ENCODE peak calls at places on chromosomes 11 and 22, in six cellular contexts. C is HCT116, M is K562, W is H1, Z is GM12878, D is WTC11. S is an unnamed sample.

GRCh38 chr11:103940542-103940941 is 95.9 kb upstream of the DDI1 start:
- DNase-seq in C (no peak), M (no peak), W (no peak), Z (no peak), D (no peak), S (no peak)

GRCh38 chr11:70018816-70019215 is 59.3 kb upstream of the ANO1 start:
- DNase-seq in C (no peak), M (no peak), W (no peak), Z (no peak), D (no peak), S (no peak)

GRCh38 chr11:77299528-77299993 is 1.9 kb downstream of the GDPD4 start:
- DNase-seq in C (peak), M (peak), W (no peak), Z (no peak), D (no peak), S (peak)

GRCh38 chr11:8017894-8018741 is 31.0 kb downstream of the EIF3F start:
- DNase-seq in C (no peak), M (no peak), W (no peak), Z (no peak), D (no peak), S (no peak)

GRCh38 chr22:22745225-22746060 is 101.0 kb downstream of the GGTLC2 start:
- DNase-seq in C (no peak), M (peak), W (no peak), Z (no peak), D (peak), S (peak)

GRCh38 chr11:121716060-121716459 is 263.3 kb upstream of the SORL1-AS1 start:
- DNase-seq in C (no peak), M (no peak), W (no peak), Z (no peak), D (no peak), S (no peak)

GRCh38 chr11:63613517-63614135 is 607 bp downstream of the PLAAT3 start:
- DNase-seq in C (no peak), M (no peak), W (peak), Z (no peak), D (peak), S (no peak)

GRCh38 chr11:130653838-130654601 is 205.6 kb downstream of the ADAMTS15 start:
- DNase-seq in C (no peak), M (no peak), W (no peak), Z (no peak), D (no peak), S (no peak)

GRCh38 chr22:29330291-29330690 is 14.8 kb upstream of the RASL10A start:
- DNase-seq in C (no peak), M (no peak), W (no peak), Z (no peak), D (no peak), S (no peak)

GRCh38 chr22:49025791-49026475 is 801.7 kb downstream of the BRD1 start:
- DNase-seq in C (no peak), M (no peak), W (no peak), Z (no peak), D (no peak), S (no peak)

GRCh38 chr11:2725367-2726300 is 25.8 kb upstream of the KCNQ1OT1 start:
- DNase-seq in C (no peak), M (no peak), W (no peak), Z (no peak), D (no peak), S (peak)

GRCh38 chr22:47307326-47307725 is 544.9 kb downstream of the TBC1D22A start:
- DNase-seq in C (no peak), M (peak), W (no peak), Z (no peak), D (no peak), S (no peak)

GRCh38 chr22:30266445-30267381 is at the start of gene OSM:
- DNase-seq in C (no peak), M (no peak), W (no peak), Z (no peak), D (no peak), S (no peak)

GRCh38 chr11:13923716-13924650 is 38.5 kb upstream of the SPON1 start:
- DNase-seq in C (peak), M (no peak), W (no peak), Z (peak), D (no peak), S (no peak)

GRCh38 chr11:110091995-110092576 is 1.1 kb upstream of the ZC3H12C start:
- DNase-seq in C (peak), M (no peak), W (no peak), Z (no peak), D (no peak), S (peak)

GRCh38 chr11:556175-556699 is 4.3 kb downstream of the LMNTD2 start:
- DNase-seq in C (no peak), M (no peak), W (no peak), Z (no peak), D (no peak), S (no peak)

GRCh38 chr11:34379081-34379480 is 21.3 kb upstream of the ABTB2 start:
- DNase-seq in C (no peak), M (no peak), W (no peak), Z (no peak), D (no peak), S (no peak)

GRCh38 chr22:23066200-23067022 is 3.9 kb upstream of the GNAZ start:
- DNase-seq in C (no peak), M (no peak), W (no peak), Z (no peak), D (peak), S (no peak)

GRCh38 chr11:43933608-43934358 is 8.7 kb upstream of the C11orf96 start:
- DNase-seq in C (no peak), M (no peak), W (no peak), Z (no peak), D (no peak), S (no peak)

GRCh38 chr22:49606562-49606961 is 221.1 kb downstream of the BRD1 start:
- DNase-seq in C (no peak), M (no peak), W (no peak), Z (no peak), D (no peak), S (no peak)

GRCh38 chr22:44668190-44668885 is 33.7 kb upstream of the PRR5 start:
- DNase-seq in C (no peak), M (peak), W (no peak), Z (no peak), D (peak), S (no peak)

GRCh38 chr22:23061471-23062280 is 8.6 kb upstream of the GNAZ start:
- DNase-seq in C (no peak), M (no peak), W (no peak), Z (no peak), D (peak), S (no peak)

GRCh38 chr11:98062714-98063113 is 958.0 kb upstream of the CNTN5 start:
- DNase-seq in C (no peak), M (no peak), W (no peak), Z (no peak), D (no peak), S (no peak)

GRCh38 chr11:10666976-10667892 is 26.3 kb downstream of the IRAG1 start:
- DNase-seq in C (no peak), M (no peak), W (no peak), Z (no peak), D (no peak), S (no peak)

GRCh38 chr11:44950036-44950624 is 553 bp downstream of the TP53I11 start:
- DNase-seq in C (no peak), M (no peak), W (no peak), Z (no peak), D (peak), S (no peak)

GRCh38 chr22:49914256-49914655 is 4.0 kb downstream of the ALG12 start:
- DNase-seq in C (no peak), M (no peak), W (no peak), Z (no peak), D (no peak), S (no peak)

GRCh38 chr11:104198576-104198975 is 34.6 kb upstream of the PDGFD start:
- DNase-seq in C (no peak), M (no peak), W (no peak), Z (no peak), D (no peak), S (no peak)

GRCh38 chr11:2862395-2862949 is 23.1 kb downstream of the CDKN1C start:
- DNase-seq in C (no peak), M (no peak), W (no peak), Z (no peak), D (peak), S (no peak)

GRCh38 chr11:90803366-90803765 is 580.5 kb upstream of the CHORDC1 start:
- DNase-seq in C (no peak), M (no peak), W (no peak), Z (no peak), D (no peak), S (no peak)

GRCh38 chr11:10746871-10747270 is 4.2 kb upstream of the CTR9 start:
- DNase-seq in C (no peak), M (no peak), W (no peak), Z (no peak), D (no peak), S (no peak)

DNA sequence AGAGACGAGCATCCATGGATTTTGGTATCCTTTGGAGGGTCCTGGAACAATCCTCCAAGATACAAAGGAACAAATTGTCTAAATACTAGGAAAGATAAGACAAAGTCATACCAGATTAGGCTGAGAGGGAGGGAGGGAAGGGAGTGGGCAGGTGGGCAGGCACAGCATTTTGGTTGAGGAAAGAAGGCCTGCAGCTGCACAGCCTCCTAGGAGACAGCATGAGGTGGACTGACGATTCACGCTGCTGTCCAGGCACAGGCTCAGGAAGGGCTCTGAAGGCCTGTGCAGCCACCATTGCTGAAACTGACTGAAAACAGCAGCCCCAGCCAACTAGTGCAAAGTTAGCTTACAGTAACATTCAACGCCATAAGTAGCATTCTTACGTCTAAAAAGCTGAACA is 64.7 kb downstream of the PACSIN2 start:
- DNase-seq in C (no peak), M (no peak), W (no peak), Z (no peak), D (no peak), S (no peak)
- TF ChIP-seq ATF3 in C (no peak), M (no peak), W (no peak), Z (no peak), D (no peak), S (no peak)

GRCh38 chr22:24995649-24996180 is 43.2 kb downstream of the KIAA1671 start:
- DNase-seq in C (no peak), M (no peak), W (no peak), Z (no peak), D (no peak), S (no peak)

GRCh38 chr22:24997023-24997422 is 44.5 kb downstream of the KIAA1671 start:
- DNase-seq in C (no peak), M (no peak), W (no peak), Z (no peak), D (no peak), S (no peak)

GRCh38 chr22:24992946-24993345 is 40.4 kb downstream of the KIAA1671 start:
- DNase-seq in C (no peak), M (no peak), W (no peak), Z (no peak), D (no peak), S (no peak)

GRCh38 chr22:24996420-24996952 is 44.0 kb downstream of the KIAA1671 start:
- DNase-seq in C (peak), M (no peak), W (peak), Z (no peak), D (peak), S (no peak)

DNA sequence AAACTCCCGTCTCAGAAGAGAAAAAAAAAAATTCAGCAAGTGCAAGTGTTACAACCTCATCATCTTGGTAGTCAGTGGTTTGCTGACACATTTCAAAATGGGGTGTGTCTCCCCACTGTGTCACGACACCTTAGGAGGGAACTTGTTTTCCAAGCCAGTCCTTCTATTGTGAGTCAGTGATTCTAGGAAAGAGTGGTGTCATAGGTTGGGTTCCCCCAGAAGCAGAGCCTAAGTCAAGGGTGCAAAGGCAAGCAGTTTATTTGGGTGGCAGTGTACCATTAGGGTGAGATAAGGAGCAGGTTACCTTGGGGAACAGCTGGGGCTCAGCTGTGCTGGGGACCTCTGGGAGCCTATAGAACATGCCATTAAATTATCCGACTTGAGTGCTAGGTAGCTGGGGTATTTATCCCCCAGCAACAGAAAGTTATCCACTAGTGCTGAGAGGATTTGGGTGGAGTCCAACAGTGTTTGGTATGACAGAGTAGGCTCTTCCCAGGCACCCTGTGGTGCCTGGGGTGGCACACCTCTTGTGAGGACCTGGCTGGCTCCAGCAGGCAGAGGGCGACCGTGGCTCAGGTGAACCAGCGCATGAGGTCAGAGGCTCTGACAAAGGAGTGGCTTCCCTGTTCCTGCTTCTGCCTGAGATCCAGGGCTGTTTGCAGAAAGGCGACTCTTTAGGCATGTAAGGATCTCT is 41.7 kb downstream of the KIAA1671 start:
- DNase-seq in C (peak), M (no peak), W (no peak), Z (no peak), D (peak), S (no peak)
- TF ChIP-seq ATF3 in C (no peak), M (no peak), W (no peak), Z (no peak), D (no peak), S (no peak)

GRCh38 chr11:12120031-12121008 is 9.9 kb downstream of the MICAL2 start:
- DNase-seq in C (no peak), M (peak), W (no peak), Z (no peak), D (no peak), S (peak)

GRCh38 chr11:12121504-12121903 is 11.1 kb downstream of the MICAL2 start:
- DNase-seq in C (no peak), M (no peak), W (no peak), Z (no peak), D (no peak), S (no peak)

GRCh38 chr11:12118940-12119339 is 8.6 kb downstream of the MICAL2 start:
- DNase-seq in C (no peak), M (no peak), W (no peak), Z (no peak), D (no peak), S (no peak)

GRCh38 chr11:12121011-12121410 is 10.6 kb downstream of the MICAL2 start:
- DNase-seq in C (no peak), M (no peak), W (no peak), Z (no peak), D (no peak), S (no peak)

GRCh38 chr11:12119502-12119901 is 9.1 kb downstream of the MICAL2 start:
- DNase-seq in C (no peak), M (no peak), W (no peak), Z (no peak), D (no peak), S (no peak)
- TF ChIP-seq ATF3 in C (no peak), M (no peak), W (no peak), Z (no peak), D (no peak), S (no peak)

GRCh38 chr11:74321487-74322188 is 10.2 kb upstream of the P4HA3 start:
- DNase-seq in C (no peak), M (peak), W (no peak), Z (no peak), D (peak), S (peak)

GRCh38 chr11:74326665-74327064 is 15.2 kb upstream of the P4HA3 start:
- DNase-seq in C (no peak), M (no peak), W (no peak), Z (no peak), D (no peak), S (no peak)

GRCh38 chr11:74322667-74323066 is 11.2 kb upstream of the P4HA3 start:
- DNase-seq in C (no peak), M (no peak), W (no peak), Z (no peak), D (no peak), S (no peak)

GRCh38 chr11:74327076-74327475 is 15.6 kb upstream of the P4HA3 start:
- DNase-seq in C (no peak), M (no peak), W (no peak), Z (no peak), D (no peak), S (no peak)

DNA sequence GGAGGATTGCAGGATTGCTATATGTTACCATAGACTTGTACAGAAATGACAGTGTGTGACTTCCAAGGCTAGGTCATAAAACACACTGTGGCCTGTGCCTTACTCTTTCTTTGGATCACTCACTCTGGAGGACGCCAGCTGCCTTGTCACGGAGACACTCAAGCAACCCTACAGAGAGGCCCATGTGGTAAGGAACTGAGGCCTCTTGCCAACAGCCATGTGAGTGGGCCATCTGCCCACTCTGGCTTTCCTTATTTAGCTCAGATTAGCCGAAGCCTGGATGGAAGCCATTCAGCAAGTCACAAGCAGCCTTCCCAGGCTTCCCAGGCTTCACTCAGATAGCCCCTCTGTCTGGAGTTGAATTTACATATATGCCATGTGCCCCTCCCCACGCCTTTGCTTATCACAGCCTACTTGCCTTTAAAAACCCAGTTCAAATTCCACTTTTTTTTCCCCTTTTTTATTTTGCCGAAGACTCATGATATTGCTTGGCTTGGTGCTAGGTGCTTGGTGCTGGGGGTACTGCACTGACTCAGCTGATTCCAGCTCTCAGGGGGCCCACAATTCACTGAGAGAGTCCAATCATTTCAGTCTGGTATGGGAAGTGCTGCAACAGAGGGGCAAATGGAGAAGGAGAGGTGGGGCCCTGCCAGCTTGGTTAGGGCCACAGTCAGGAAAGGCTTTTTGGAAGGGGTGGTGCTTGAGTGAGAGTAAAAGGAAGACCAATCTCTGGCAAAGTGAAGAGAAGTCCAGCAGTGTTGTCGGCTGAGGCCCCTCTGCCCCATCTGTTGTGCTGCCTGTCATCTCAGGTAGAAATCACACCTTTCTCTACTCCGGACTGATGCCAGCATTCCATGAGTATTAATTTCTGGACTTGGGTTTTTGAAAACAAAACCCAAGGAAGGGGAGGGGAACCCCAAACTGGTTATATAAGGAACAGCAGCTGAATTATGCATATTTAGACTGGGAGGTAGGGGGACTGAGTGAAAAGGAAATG is 14.5 kb upstream of the P4HA3 start:
- DNase-seq in C (no peak), M (no peak), W (no peak), Z (no peak), D (no peak), S (no peak)
- TF ChIP-seq ATF3 in C (no peak), M (no peak), W (no peak), Z (no peak), D (no peak), S (no peak)

DNA sequence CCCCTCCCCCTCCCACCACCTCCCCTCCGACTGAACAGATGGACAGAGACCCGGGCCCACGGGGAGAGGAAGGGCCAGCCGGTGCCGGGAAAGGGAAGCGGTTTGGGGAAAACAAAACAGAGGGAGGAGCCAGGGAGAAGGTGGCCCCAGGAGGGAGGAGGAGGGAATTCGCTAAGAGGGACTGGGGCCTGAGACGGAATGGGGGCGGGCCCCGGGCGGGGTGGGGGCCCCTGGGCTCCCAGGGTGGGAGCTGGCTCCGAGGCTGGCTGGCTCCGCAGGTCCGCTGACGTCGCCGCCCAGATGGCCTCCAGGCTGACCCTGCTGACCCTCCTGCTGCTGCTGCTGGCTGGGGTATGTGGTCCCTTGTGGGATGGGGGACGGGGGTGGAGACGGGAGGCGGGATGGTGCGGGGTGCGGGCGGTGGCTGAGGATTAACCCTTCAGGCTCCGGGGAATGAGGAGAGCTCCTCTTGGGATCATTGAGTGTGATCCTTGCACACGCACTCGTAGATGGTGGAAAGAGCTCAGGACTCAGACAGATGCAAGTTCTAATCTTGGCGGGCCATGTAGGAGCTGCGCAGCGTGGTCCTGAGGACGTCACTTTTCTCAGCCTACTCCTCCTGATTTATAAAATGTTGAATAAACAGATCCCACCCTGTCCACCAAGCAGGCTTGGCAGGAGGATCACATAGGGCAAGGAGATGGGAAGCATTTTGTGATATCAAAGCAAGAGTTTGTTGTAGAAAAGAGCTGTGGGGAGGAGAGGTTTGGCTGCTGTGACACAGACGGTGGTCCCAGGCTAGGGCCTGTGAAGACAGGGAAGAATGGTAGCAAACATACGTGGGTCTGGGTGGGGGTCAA is 716 bp downstream of the SERPING1 start:
- DNase-seq in C (no peak), M (peak), W (peak), Z (no peak), D (peak), S (peak)
- TF ChIP-seq ATF3 in C (no peak), M (no peak), W (no peak), Z (no peak), D (no peak), S (no peak)

S was measured in HepG2.